ENCODE peak calls at places on chromosomes 1 and 21, in nine cellular contexts. J is GM23338, I is heart right ventricle, P is right atrium auricular region, N is body of pancreas, B is cardiac fibroblast, F is mammary epithelial cell, C is A549, Z is PC-3. T is an unnamed sample.

GRCh38 chr1:235588916-235589515 is 60.6 kb downstream of the GNG4 start:
- DNase-seq in Z (peak; percentile 54), B (peak; percentile 86), P (no peak), I (no peak), F (peak; percentile 53), N (no peak), J (peak; percentile 35), C (no peak), T (no peak)

GRCh38 chr1:19762175-19762779 is 37.4 kb downstream of the TMCO4 start:
- DNase-seq in F (no peak), Z (peak; percentile 57), I (no peak), N (peak; percentile 45), B (peak; percentile 36), P (no peak), C (peak; percentile 67), J (peak; percentile 73), T (peak; percentile 63)

GRCh38 chr1:34407140-34407539 is 230.4 kb downstream of the C1orf94 start:
- DNase-seq in P (no peak), B (no peak), I (no peak), F (no peak), N (no peak), J (no peak), Z (peak; percentile 8), C (no peak), T (no peak)

GRCh38 chr1:197838836-197839235 is 63.6 kb upstream of the DENND1B start:
- DNase-seq in P (no peak), C (peak; percentile 15), F (peak; percentile 76), N (no peak), Z (peak; percentile 69), I (no peak), J (no peak), B (peak; percentile 94), T (peak; percentile 84)

GRCh38 chr1:24981632-24982007 is 51.5 kb upstream of the RUNX3 start:
- DNase-seq in F (no peak), C (no peak), I (no peak), N (no peak), Z (no peak), J (no peak), B (no peak), P (no peak), T (no peak)

GRCh38 chr21:21971384-21971783 is 973.2 kb downstream of the NCAM2 start:
- DNase-seq in I (no peak), F (no peak), B (no peak), J (no peak), N (no peak), C (no peak), Z (peak; percentile 26), P (no peak), T (no peak)

GRCh38 chr21:28936036-28936435 is 56.6 kb downstream of the LTN1 start:
- DNase-seq in F (no peak), P (no peak), Z (no peak), C (no peak), J (no peak), N (no peak), I (no peak), B (no peak), T (no peak)

GRCh38 chr1:162822391-162823200 is 32.1 kb downstream of the HSD17B7 start:
- DNase-seq in B (no peak), N (peak; percentile 14), Z (peak; percentile 42), C (peak; percentile 25), F (no peak), J (peak; percentile 90), I (peak; percentile 14), P (no peak), T (no peak)

GRCh38 chr1:21154717-21155116 is 22.0 kb downstream of the EIF4G3 start:
- DNase-seq in Z (no peak), B (no peak), I (no peak), N (no peak), F (no peak), C (no peak), J (no peak), P (no peak), T (no peak)

GRCh38 chr1:170410391-170411146 is 121.4 kb upstream of the GORAB start:
- DNase-seq in P (no peak), Z (peak; percentile 46), C (no peak), B (peak; percentile 94), N (no peak), J (no peak), F (peak; percentile 17), I (no peak), T (peak; percentile 83)

GRCh38 chr1:179153217-179153616 is 71.3 kb downstream of the TOR3A start:
- DNase-seq in P (no peak), C (no peak), N (no peak), I (no peak), J (no peak), F (no peak), Z (no peak), B (peak; percentile 79), T (no peak)

GRCh38 chr21:33443174-33443573 is 36.6 kb downstream of the TMEM50B start:
- DNase-seq in I (no peak), C (no peak), P (no peak), B (no peak), J (no peak), N (no peak), Z (no peak), F (no peak), T (no peak)

GRCh38 chr1:78840447-78841251 is 165.9 kb downstream of the ADGRL4 start:
- DNase-seq in C (no peak), B (peak; percentile 90), P (no peak), I (no peak), Z (peak; percentile 57), F (peak; percentile 34), N (no peak), J (peak; percentile 14), T (peak; percentile 82)

GRCh38 chr1:189662190-189662589 is 815.5 kb downstream of the BRINP3 start:
- DNase-seq in N (no peak), I (no peak), C (no peak), P (no peak), Z (peak; percentile 72), F (peak; percentile 51), B (no peak), J (no peak), T (no peak)

GRCh38 chr1:157104598-157105293 is 5.1 kb upstream of the ETV3L start:
- DNase-seq in I (no peak), P (no peak), J (no peak), Z (peak; percentile 58), B (peak; percentile 45), N (no peak), C (peak; percentile 35), F (peak; percentile 37), T (peak; percentile 41)

DNA sequence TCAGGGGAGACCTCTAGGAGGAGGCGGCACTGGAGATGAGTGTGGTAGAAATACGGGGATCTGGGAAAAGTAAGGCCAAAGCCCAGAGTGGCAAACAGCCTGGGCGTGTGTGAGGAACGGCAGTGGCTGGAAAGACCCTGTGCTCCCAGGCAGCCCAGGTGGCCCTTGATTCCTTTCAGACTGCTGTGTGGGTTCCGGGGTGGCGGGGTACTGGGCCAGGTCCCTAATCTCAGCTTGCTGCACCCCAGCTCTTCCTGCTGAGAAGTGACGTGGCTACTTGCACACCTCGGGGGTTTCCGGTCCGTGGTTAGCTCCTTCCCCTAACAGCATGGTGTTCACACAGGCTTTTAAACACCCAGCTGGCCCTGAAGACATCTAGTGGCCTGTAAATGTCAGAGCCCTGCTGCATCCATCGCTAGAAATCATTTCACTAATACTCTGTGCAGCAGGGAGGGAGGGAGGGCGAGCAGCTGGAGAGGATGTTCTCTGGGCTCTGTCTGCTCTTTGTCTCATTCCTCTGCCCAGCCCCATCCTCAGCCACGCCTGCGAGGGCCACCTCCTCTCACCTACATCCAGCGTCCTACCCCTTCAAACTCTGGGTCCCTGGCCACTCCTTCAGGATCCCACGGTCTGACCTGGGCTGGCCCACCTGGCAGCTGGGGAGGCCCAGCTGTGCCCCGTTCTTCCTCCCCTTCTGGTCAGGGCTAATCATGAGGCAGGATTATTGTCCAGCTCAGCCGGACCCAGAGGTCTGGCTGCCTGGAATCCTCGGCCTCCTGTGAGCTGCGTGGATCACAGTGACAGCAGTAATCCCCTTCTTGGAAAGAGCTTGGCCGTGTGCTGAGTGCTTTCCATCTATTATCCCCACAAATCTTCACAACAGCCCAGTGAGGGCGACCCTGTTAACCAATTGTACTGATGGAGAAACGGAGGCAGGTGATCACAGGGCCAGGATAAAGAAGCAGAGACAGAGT is 7.2 kb downstream of the ZDHHC18 start:
- DNase-seq in I (no peak), N (no peak), F (no peak), Z (no peak), C (no peak), B (no peak), P (no peak), J (no peak), T (no peak)
- H3K4me3 ChIP-seq in I (no peak overlapping the region), N (no peak overlapping the region), F (no peak overlapping the region), Z (no peak overlapping the region), C (no peak overlapping the region), B (no peak overlapping the region), P (no peak overlapping the region), J (no peak overlapping the region), T (no peak overlapping the region)

GRCh38 chr21:34795152-34796141 is 126.7 kb downstream of the CLIC6 start:
- DNase-seq in Z (peak; percentile 92), F (peak; percentile 85), P (no peak), I (no peak), B (peak; percentile 82), N (no peak), J (no peak), C (peak; percentile 28), T (peak; percentile 91)
- TF ChIP-seq CTCF in Z (peak; percentile 39), F (no peak), P (no peak), I (no peak), B (peak; percentile 15), N (no peak), J (no peak), C (peak; percentile 26), T (peak; percentile 9)

GRCh38 chr1:92079441-92079840 is 704 bp upstream of the BTBD8 start:
- DNase-seq in N (no peak), P (no peak), B (no peak), I (no peak), C (no peak), J (no peak), F (no peak), Z (no peak), T (no peak)
- H3K4me3 ChIP-seq in N (no peak overlapping the region), P (peak overlapping the region; percentile 73), B (no peak overlapping the region), I (peak overlapping the region; percentile 58), C (peak overlapping the region; percentile 71), J (peak overlapping the region; percentile 63), F (no peak overlapping the region), Z (peak overlapping the region; percentile 80), T (no peak overlapping the region)

GRCh38 chr1:13948851-13949490 is 249.0 kb downstream of the PRDM2 start:
- DNase-seq in J (no peak), C (no peak), F (no peak), Z (no peak), I (no peak), N (no peak), B (peak; percentile 95), P (peak; percentile 88), T (peak; percentile 95)

GRCh38 chr1:13951793-13952751 is 252.1 kb downstream of the PRDM2 start:
- DNase-seq in B (peak; percentile 68), F (no peak), P (peak; percentile 57), I (no peak), J (no peak), Z (no peak), C (no peak), N (no peak), T (no peak)

GRCh38 chr1:13949571-13949970 is 249.6 kb downstream of the PRDM2 start:
- DNase-seq in C (no peak), N (no peak), F (no peak), J (no peak), Z (no peak), I (no peak), B (no peak), P (peak; percentile 52), T (no peak)

GRCh38 chr1:13948396-13948795 is 248.4 kb downstream of the PRDM2 start:
- DNase-seq in P (no peak), F (no peak), Z (no peak), C (no peak), J (no peak), I (no peak), N (no peak), B (no peak), T (no peak)

GRCh38 chr1:13950637-13951036 is 250.6 kb downstream of the PRDM2 start:
- DNase-seq in P (peak; percentile 26), F (no peak), B (no peak), N (no peak), J (peak; percentile 76), C (no peak), Z (no peak), I (no peak), T (no peak)
- TF ChIP-seq CTCF in P (no peak), F (no peak), B (peak; percentile 27), N (no peak), J (peak; percentile 70), C (no peak), Z (peak; percentile 37), I (no peak), T (no peak)

T was measured in foreskin fibroblast.